ENCODE peak calls at places on chromosomes 12 and 14, in four cellular contexts. I is mucosa of descending colon, L is lower leg skin, S is H9. Q is an unnamed sample.

GRCh38 chr12:130878193-130879185 is 6.6 kb downstream of the RAN start:
- DNase-seq in L (no peak), S (no peak), I (no peak), Q (no peak)

GRCh38 chr12:89470741-89471504 is 53.7 kb downstream of the GALNT4 start:
- DNase-seq in I (no peak), L (no peak), S (no peak), Q (no peak)

GRCh38 chr14:55921516-55921915 is 196.7 kb upstream of the PELI2 start:
- DNase-seq in L (no peak), S (no peak), I (no peak), Q (no peak)

GRCh38 chr12:108833757-108834472 is 23.5 kb downstream of the SSH1 start:
- DNase-seq in S (no peak), I (no peak), L (no peak), Q (no peak)

GRCh38 chr12:95286713-95287112 is 69.1 kb downstream of the VEZT start:
- DNase-seq in L (no peak), I (no peak), S (no peak), Q (no peak)

GRCh38 chr12:16385779-16386646 is 38.6 kb downstream of the MGST1 start:
- DNase-seq in S (peak), L (no peak), I (no peak), Q (peak)

GRCh38 chr14:57533214-57533613 is 39.6 kb upstream of the CCDC198 start:
- DNase-seq in L (no peak), I (no peak), S (no peak), Q (no peak)

GRCh38 chr14:74501135-74501614 is 7.6 kb downstream of the ISCA2 start:
- DNase-seq in L (peak), I (no peak), S (peak), Q (peak)

GRCh38 chr12:3233813-3234212 is 156.6 kb downstream of the TSPAN9 start:
- DNase-seq in I (no peak), S (no peak), L (no peak), Q (no peak)

GRCh38 chr12:67069451-67070306 is 199.5 kb upstream of the CAND1 start:
- DNase-seq in S (peak), I (peak), L (no peak), Q (peak)

GRCh38 chr12:52496590-52497071 is 3.6 kb upstream of the KRT6A start:
- DNase-seq in S (peak), L (no peak), I (no peak), Q (no peak)

GRCh38 chr14:44339256-44339655 is 167.8 kb downstream of the FSCB start:
- DNase-seq in L (no peak), S (no peak), I (no peak), Q (no peak)

GRCh38 chr12:25135531-25136154 is 59.3 kb downstream of the DNAI7 start:
- DNase-seq in S (peak), L (peak), I (no peak), Q (no peak)
- TF ChIP-seq CTCF in S (peak), L (no peak), I (no peak), Q (no peak)

GRCh38 chr14:59127437-59127732 is 61.1 kb upstream of the DAAM1 start:
- DNase-seq in S (no peak), I (no peak), L (no peak), Q (no peak)
- TF ChIP-seq CTCF in S (no peak), I (no peak), L (no peak), Q (no peak)

GRCh38 chr14:22047105-22047504 is 373.5 kb upstream of the OR4E1 start:
- DNase-seq in I (no peak), S (peak), L (no peak), Q (no peak)
- TF ChIP-seq CTCF in I (no peak), S (peak), L (no peak), Q (no peak)

GRCh38 chr14:53006931-53007330 is 56.1 kb upstream of the FERMT2 start:
- DNase-seq in L (no peak), S (peak), I (no peak), Q (no peak)
- TF ChIP-seq CTCF in L (no peak), S (peak), I (no peak), Q (no peak)

GRCh38 chr14:70808023-70808401 is 1.3 kb downstream of the MAP3K9 start:
- DNase-seq in I (peak), L (no peak), S (peak), Q (peak)

GRCh38 chr14:70811065-70811464 is 1.8 kb upstream of the MAP3K9 start:
- DNase-seq in I (no peak), L (no peak), S (no peak), Q (no peak)

GRCh38 chr14:70808402-70809237 is 693 bp downstream of the MAP3K9 start:
- DNase-seq in L (no peak), S (peak), I (peak), Q (peak)

GRCh38 chr14:70810621-70811020 is 1.3 kb upstream of the MAP3K9 start:
- DNase-seq in I (no peak), L (no peak), S (no peak), Q (no peak)

GRCh38 chr14:70809238-70810214 is at the start of gene MAP3K9:
- DNase-seq in I (peak), L (peak), S (peak), Q (peak)
- TF ChIP-seq CTCF in I (no peak), L (no peak), S (no peak), Q (no peak)

GRCh38 chr12:124828264-124829007 is 35.2 kb downstream of the SCARB1 start:
- DNase-seq in S (no peak), L (no peak), I (peak), Q (no peak)

GRCh38 chr12:124829008-124829707 is 34.5 kb downstream of the SCARB1 start:
- DNase-seq in L (no peak), I (no peak), S (no peak), Q (no peak)

GRCh38 chr12:124831590-124831989 is 32.1 kb downstream of the SCARB1 start:
- DNase-seq in S (no peak), L (no peak), I (no peak), Q (no peak)

GRCh38 chr12:124830306-124830705 is 33.4 kb downstream of the SCARB1 start:
- DNase-seq in I (no peak), S (no peak), L (no peak), Q (no peak)

GRCh38 chr12:124829708-124830304 is 33.9 kb downstream of the SCARB1 start:
- DNase-seq in S (no peak), I (no peak), L (no peak), Q (no peak)
- TF ChIP-seq CTCF in S (no peak), I (no peak), L (no peak), Q (no peak)

DNA sequence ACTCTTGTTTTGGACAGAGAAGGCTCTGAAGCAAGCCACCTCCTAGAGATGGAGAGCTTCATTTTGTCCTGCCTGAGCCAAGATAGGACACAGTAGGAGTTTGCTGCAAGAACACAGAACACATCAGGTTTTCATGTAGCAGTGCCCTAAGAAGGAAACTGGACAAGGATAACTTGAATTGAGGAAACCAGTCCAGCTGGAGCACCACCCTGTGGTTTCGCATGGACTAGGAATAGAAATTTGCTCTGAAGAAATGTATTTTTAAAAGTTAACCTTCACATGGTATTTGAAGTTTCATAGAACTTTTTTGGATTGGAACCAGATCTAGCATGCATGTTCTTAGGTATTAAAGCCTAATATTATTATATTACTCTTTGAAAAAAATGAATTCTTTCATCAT is 68.8 kb downstream of the RERG start:
- DNase-seq in L (no peak), I (no peak), S (no peak), Q (no peak)
- TF ChIP-seq CTCF in L (no peak), I (no peak), S (no peak), Q (no peak)

GRCh38 chr12:110906088-110906487 is 14.3 kb downstream of the MYL2 start:
- DNase-seq in L (no peak), I (no peak), S (no peak), Q (no peak)
- TF ChIP-seq CTCF in L (no peak), I (no peak), S (no peak), Q (no peak)

Q was measured in lung.